ENCODE peak calls at places on chromosomes 7 and 10, in four cellular contexts. C is left ventricle myocardium inferior, B is trophoblast cell, Z is cardiac muscle cell. M is an unnamed sample. For H3K4me1 and H3K36me3, the result is how much of the 10 kb centered on the place peaks cover.

GRCh38 chr10:73650537-73651331 is 5.1 kb downstream of the SYNPO2L start:
- DNase-seq in B (peak), C (peak), Z (peak), M (no peak)

GRCh38 chr10:71231196-71231595 is 18.8 kb downstream of the UNC5B start:
- DNase-seq in Z (no peak), C (no peak), B (no peak), M (no peak)

GRCh38 chr10:1365540-1366082 is 309.4 kb downstream of the WDR37 start:
- DNase-seq in C (no peak), Z (no peak), B (no peak), M (no peak)

GRCh38 chr10:52092390-52092789 is 221.7 kb upstream of the DKK1 start:
- DNase-seq in Z (no peak), B (no peak), C (no peak), M (no peak)

GRCh38 chr10:29064665-29065064 is 224.2 kb upstream of the LYZL1 start:
- DNase-seq in C (no peak), B (peak), Z (no peak), M (no peak)

GRCh38 chr10:86645111-86645445 is 9.3 kb upstream of the OPN4 start:
- DNase-seq in Z (no peak), B (no peak), C (no peak), M (no peak)

GRCh38 chr10:67015225-67015624 is 89.4 kb downstream of the LRRTM3 start:
- DNase-seq in C (no peak), Z (no peak), B (no peak), M (no peak)

GRCh38 chr10:58577394-58577793 is 64.7 kb downstream of the BICC1 start:
- DNase-seq in B (no peak), Z (no peak), C (no peak), M (no peak)

GRCh38 chr7:46163245-46163644 is 242.2 kb upstream of the IGFBP3 start:
- DNase-seq in C (no peak), Z (no peak), B (no peak), M (no peak)

GRCh38 chr7:27249724-27250636 is 7.4 kb downstream of the EVX1 start:
- DNase-seq in B (no peak), Z (no peak), C (no peak), M (no peak)

GRCh38 chr7:47581821-47582747 is at the start of gene TNS3:
- DNase-seq in B (peak), Z (peak), C (peak), M (no peak)

GRCh38 chr10:78524941-78525340 is 491.3 kb downstream of the RPS24 start:
- DNase-seq in B (no peak), Z (no peak), C (no peak), M (no peak)

GRCh38 chr10:44651834-44652233 is 259.3 kb upstream of the TMEM72 start:
- DNase-seq in Z (no peak), C (peak), B (no peak), M (no peak)

GRCh38 chr10:110355181-110355831 is 50.6 kb upstream of the SMNDC1 start:
- DNase-seq in C (no peak), B (no peak), Z (no peak), M (no peak)
- H3K4me1 ChIP-seq in C (under half), B (under half), Z (under half), M (under half)

GRCh38 chr10:72234560-72235095 is 18.6 kb upstream of the ASCC1 start:
- DNase-seq in C (no peak), Z (no peak), B (no peak), M (no peak)

GRCh38 chr10:72239409-72239808 is 23.3 kb upstream of the ASCC1 start:
- DNase-seq in Z (no peak), B (no peak), C (no peak), M (no peak)

GRCh38 chr10:72240371-72240770 is 24.3 kb upstream of the ASCC1 start:
- DNase-seq in C (peak), B (no peak), Z (no peak), M (no peak)

GRCh38 chr10:72238392-72239175 is 22.5 kb upstream of the ASCC1 start:
- DNase-seq in B (no peak), C (no peak), Z (no peak), M (peak)

DNA sequence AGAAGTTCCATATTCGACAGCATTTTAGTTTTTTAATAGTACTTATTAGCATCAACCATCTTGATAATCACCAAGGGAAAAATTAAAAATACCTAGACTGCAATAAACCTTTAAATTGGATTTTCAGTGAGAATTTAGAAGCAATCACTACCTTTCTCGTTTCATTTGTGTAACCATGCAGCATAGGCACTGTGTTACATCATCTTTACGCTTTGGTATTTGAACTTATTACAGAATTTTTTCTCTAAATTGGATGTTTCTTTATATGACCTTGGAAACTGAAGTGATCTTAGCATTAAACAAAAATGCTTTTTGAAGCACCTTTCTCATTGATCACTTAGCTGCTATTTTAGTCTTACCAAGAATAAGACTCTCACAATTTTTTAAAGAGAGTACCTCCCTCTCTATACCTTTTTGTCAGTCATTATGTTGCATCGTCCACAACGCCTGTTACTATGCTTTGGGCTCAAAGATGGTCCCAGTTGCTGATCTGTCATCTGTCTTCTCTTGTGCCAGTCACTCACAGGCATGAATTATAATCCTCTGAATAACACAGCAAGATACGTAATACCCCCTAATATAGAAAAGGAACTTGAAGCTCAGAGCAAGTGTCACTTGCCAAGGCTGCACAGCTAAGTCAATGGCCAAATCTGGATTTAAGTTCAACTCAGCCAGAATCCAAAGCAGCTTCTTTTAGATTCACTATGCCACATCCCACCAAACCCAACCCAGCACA is 19.6 kb upstream of the ASCC1 start:
- DNase-seq in Z (no peak), B (no peak), C (no peak), M (no peak)
- H3K36me3 ChIP-seq in Z (under half), B (under half), C (half or more), M (under half)

GRCh38 chr7:30308392-30308791 is 24.0 kb downstream of the ZNRF2 start:
- DNase-seq in C (no peak), B (no peak), Z (no peak), M (no peak)
- H3K4me3 ChIP-seq in C (no peak), B (no peak), Z (no peak), M (no peak)

GRCh38 chr10:80502621-80503583 is 34.8 kb upstream of the SH2D4B start:
- DNase-seq in B (peak), C (no peak), Z (no peak), M (no peak)

GRCh38 chr10:80500572-80501380 is 36.9 kb upstream of the SH2D4B start:
- DNase-seq in C (peak), B (peak), Z (no peak), M (no peak)

GRCh38 chr10:80503584-80504157 is 34.0 kb upstream of the SH2D4B start:
- DNase-seq in C (no peak), B (no peak), Z (no peak), M (no peak)

GRCh38 chr10:80501913-80502521 is 35.7 kb upstream of the SH2D4B start:
- DNase-seq in C (no peak), Z (no peak), B (peak), M (no peak)

GRCh38 chr10:80501381-80501912 is 36.3 kb upstream of the SH2D4B start:
- DNase-seq in B (peak), C (no peak), Z (no peak), M (no peak)
- H3K4me1 ChIP-seq in B (half or more), C (half or more), Z (under half), M (half or more)

GRCh38 chr7:74235525-74236269 is 18.5 kb downstream of the RFC2 start:
- DNase-seq in Z (no peak), B (peak), C (no peak), M (no peak)

GRCh38 chr7:74234549-74234948 is 19.6 kb downstream of the RFC2 start:
- DNase-seq in C (no peak), Z (no peak), B (no peak), M (no peak)

GRCh38 chr7:74240482-74240881 is 13.7 kb downstream of the RFC2 start:
- DNase-seq in C (no peak), Z (no peak), B (no peak), M (peak)

GRCh38 chr7:74233655-74234280 is 20.4 kb downstream of the RFC2 start:
- DNase-seq in C (no peak), Z (no peak), B (peak), M (no peak)

DNA sequence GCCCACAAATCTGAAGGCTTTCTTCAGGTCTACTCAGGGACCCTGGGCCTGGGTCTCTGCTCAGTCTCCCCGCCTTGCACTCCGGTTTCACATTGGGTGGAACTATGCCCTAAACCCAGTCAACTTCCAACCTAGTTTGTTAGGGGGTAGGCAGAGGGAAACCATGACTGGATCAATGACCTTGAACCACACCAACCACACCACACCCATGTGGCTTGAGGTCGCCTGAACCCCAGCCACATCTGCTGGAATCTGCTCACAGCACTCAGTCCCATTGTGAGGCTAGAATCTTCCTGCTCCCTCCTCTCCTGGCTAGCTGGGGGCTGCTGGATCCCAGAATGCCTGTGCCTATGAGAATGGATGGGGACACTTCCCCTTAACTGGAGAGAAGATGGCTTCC is 17.9 kb downstream of the RFC2 start:
- DNase-seq in B (no peak), Z (no peak), C (no peak), M (no peak)
- H3K36me3 ChIP-seq in B (half or more), Z (under half), C (half or more), M (under half)

GRCh38 chr10:87860156-87860795 is 3.1 kb downstream of the KLLN start:
- DNase-seq in B (peak), C (no peak), Z (peak), M (no peak)
- H3K4me3 ChIP-seq in B (no peak), C (no peak), Z (no peak), M (no peak)